ENCODE peak calls at places on chromosomes 3 and 15, in four cellular contexts. O is upper lobe of right lung, A is lower lobe of right lung, S is cardiac fibroblast. P is an unnamed sample.

GRCh38 chr15:67670647-67671305 is 128.3 kb downstream of the MAP2K5 start:
- DNase-seq in O (no peak), A (no peak), S (no peak), P (no peak)

GRCh38 chr3:49701388-49702077 is 12.2 kb downstream of the RNF123 start:
- DNase-seq in O (no peak), A (no peak), S (no peak), P (no peak)

GRCh38 chr3:175726228-175726627 is 867.1 kb downstream of the NAALADL2 start:
- DNase-seq in O (no peak), A (no peak), S (no peak), P (no peak)

GRCh38 chr15:79028411-79028964 is 62.1 kb downstream of the RASGRF1 start:
- DNase-seq in O (no peak), A (peak), S (peak), P (no peak)

GRCh38 chr15:45583731-45584639 is 3.2 kb upstream of the BLOC1S6 start:
- DNase-seq in O (no peak), A (no peak), S (no peak), P (no peak)

GRCh38 chr3:166844329-166844728 is 535.8 kb downstream of the ZBBX start:
- DNase-seq in O (no peak), A (no peak), S (no peak), P (no peak)

GRCh38 chr15:65862682-65863081 is 6.6 kb upstream of the RAB11A start:
- DNase-seq in O (no peak), A (no peak), S (peak), P (peak)

GRCh38 chr3:124676236-124676635 is 54.0 kb upstream of the UMPS start:
- DNase-seq in O (no peak), A (no peak), S (peak), P (no peak)

GRCh38 chr3:114362815-114363214 is 69.0 kb downstream of the TIGIT start:
- DNase-seq in O (no peak), A (no peak), S (peak), P (no peak)

GRCh38 chr15:45162771-45163507 is 24.8 kb downstream of the SHF start:
- DNase-seq in O (peak), A (peak), S (peak), P (peak)

GRCh38 chr3:66483006-66483928 is 17.6 kb downstream of the LRIG1 start:
- DNase-seq in O (no peak), A (no peak), S (peak), P (no peak)

GRCh38 chr15:99407716-99408115 is 156.4 kb downstream of the LRRC28 start:
- DNase-seq in O (no peak), A (no peak), S (no peak), P (no peak)

GRCh38 chr3:189936210-189936609 is 184.5 kb downstream of the P3H2 start:
- DNase-seq in O (no peak), A (no peak), S (peak), P (no peak)

GRCh38 chr15:58052334-58052733 is 13.2 kb downstream of the ALDH1A2 start:
- DNase-seq in O (peak), A (peak), S (no peak), P (no peak)
- H3K4me3 ChIP-seq in O (no peak), A (no peak), S (no peak), P (no peak)

GRCh38 chr3:48685293-48685602 is 467 bp downstream of the NCKIPSD start:
- DNase-seq in O (no peak), A (no peak), S (no peak), P (no peak)
- TF ChIP-seq CTCF in O (no peak), A (no peak), S (peak), P (no peak)

DNA sequence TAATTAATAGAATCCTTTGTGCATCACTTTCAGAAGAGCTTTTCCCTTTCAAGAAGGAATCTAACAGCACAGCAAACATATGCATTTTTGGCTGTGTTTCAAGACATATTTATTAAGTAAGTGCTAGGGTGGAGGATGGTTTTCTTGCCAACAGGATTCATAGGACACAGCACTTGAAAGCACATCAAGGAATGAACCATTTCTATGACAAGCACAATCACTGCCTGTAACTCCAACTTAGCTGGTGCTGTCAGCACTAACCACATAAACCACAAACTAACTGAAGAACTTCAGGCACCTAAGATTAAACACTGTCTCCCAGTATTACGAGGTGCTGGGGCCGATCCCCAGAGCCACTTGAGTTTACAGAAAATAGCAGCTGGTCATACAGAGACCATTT is 35.5 kb upstream of the SPRED1 start:
- DNase-seq in O (no peak), A (no peak), S (peak), P (peak)
- H3K4me3 ChIP-seq in O (no peak), A (no peak), S (no peak), P (no peak)

GRCh38 chr3:40452562-40452875 is 4.6 kb upstream of the RPL14 start:
- DNase-seq in O (no peak), A (no peak), S (no peak), P (no peak)

GRCh38 chr3:40453933-40454332 is 3.2 kb upstream of the RPL14 start:
- DNase-seq in O (no peak), A (no peak), S (no peak), P (no peak)

GRCh38 chr3:40452057-40452456 is 5.1 kb upstream of the RPL14 start:
- DNase-seq in O (no peak), A (no peak), S (no peak), P (no peak)

GRCh38 chr3:40451551-40451950 is 5.6 kb upstream of the RPL14 start:
- DNase-seq in O (no peak), A (no peak), S (no peak), P (no peak)

DNA sequence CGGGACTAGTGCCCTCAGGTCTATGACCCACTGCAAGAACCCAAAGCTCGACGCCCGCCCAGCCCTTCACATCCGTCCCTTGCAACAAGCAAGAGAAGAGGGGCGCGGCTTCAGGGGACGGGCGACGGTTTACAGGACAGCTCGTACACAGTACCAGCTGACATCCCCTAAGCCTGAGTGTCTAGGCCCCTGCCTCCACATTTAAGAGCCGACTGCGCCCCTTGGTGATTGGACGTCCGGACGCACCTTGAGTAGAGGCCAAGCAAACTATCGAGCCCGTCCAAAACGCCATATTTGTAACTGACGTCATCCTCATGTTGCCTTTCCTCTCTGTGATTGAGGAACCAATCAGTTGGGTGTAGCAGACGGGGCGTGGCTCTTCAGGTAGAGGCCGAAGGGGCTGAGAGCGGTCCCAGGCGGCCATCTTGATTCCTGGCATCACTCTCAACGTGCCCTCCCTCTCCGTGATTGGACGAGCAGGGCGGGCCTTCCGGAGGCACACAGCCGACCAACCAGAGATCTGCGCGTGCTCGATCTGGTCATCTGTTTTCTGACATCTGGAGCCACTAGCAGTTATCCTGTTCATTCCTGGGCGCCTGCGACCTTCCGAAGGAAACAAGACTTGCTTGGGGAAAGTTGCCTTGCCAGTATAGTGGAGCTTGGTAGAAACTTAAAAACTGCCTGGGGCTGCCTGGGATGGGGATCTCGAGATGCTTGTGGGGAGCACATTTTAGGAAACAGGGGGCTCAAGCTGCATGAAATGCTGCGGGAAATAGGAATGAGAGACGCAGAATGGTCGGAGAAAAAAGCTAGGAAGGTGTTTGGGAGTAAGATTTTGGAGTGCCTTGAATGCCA is 4.0 kb upstream of the RPL14 start:
- DNase-seq in O (peak), A (peak), S (peak), P (peak)
- TF ChIP-seq CTCF in O (no peak), A (no peak), S (no peak), P (no peak)

GRCh38 chr15:97525809-97526208 is 434.7 kb upstream of the ARRDC4 start:
- DNase-seq in O (no peak), A (no peak), S (no peak), P (no peak)

GRCh38 chr15:97522362-97522761 is 438.1 kb upstream of the ARRDC4 start:
- DNase-seq in O (no peak), A (no peak), S (no peak), P (no peak)

GRCh38 chr15:97521390-97521789 is 439.1 kb upstream of the ARRDC4 start:
- DNase-seq in O (no peak), A (no peak), S (no peak), P (no peak)

GRCh38 chr15:97520689-97521088 is 439.8 kb upstream of the ARRDC4 start:
- DNase-seq in O (no peak), A (no peak), S (no peak), P (no peak)

GRCh38 chr15:97521894-97522293 is 438.6 kb upstream of the ARRDC4 start:
- DNase-seq in O (no peak), A (no peak), S (peak), P (no peak)
- H3K4me3 ChIP-seq in O (peak), A (no peak), S (peak), P (no peak)

DNA sequence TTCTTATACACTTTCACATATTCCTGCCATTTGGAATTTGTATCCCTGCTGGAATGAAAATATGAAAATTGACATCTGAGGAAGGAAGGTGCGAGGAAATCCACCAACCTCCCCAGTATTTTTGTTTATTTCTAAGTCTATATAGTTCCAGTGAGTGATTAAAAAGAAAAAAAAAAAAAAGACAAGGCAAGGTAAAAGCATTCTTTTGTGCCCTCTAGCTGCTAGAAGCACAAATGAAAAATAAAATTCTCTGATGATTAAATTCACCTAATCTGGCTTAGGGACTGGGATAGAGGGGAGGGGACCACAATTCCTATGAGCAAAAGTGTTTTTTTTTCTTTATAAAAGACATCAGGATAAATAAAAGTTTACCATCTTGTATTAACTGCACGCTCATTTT is 370.9 kb downstream of the NR2F2 start:
- DNase-seq in O (no peak), A (no peak), S (no peak), P (no peak)
- TF ChIP-seq CTCF in O (no peak), A (no peak), S (no peak), P (peak)

GRCh38 chr3:112496368-112497067 is 2.8 kb downstream of the BTLA start:
- DNase-seq in O (no peak), A (no peak), S (no peak), P (no peak)

GRCh38 chr3:112497897-112498548 is 1.2 kb downstream of the BTLA start:
- DNase-seq in O (no peak), A (no peak), S (no peak), P (no peak)

GRCh38 chr3:112499328-112499727 is at the start of gene BTLA:
- DNase-seq in O (no peak), A (no peak), S (no peak), P (no peak)

GRCh38 chr3:112500621-112501020 is 1.3 kb upstream of the BTLA start:
- DNase-seq in O (no peak), A (no peak), S (no peak), P (no peak)

GRCh38 chr3:112498916-112499315 is 356 bp downstream of the BTLA start:
- DNase-seq in O (no peak), A (no peak), S (no peak), P (no peak)
- H3K4me3 ChIP-seq in O (peak), A (peak), S (no peak), P (no peak)

GRCh38 chr3:90011596-90011995 is 904.2 kb downstream of the EPHA3 start:
- DNase-seq in O (no peak), A (no peak), S (no peak), P (no peak)

GRCh38 chr3:90011136-90011535 is 903.7 kb downstream of the EPHA3 start:
- DNase-seq in O (no peak), A (no peak), S (peak), P (no peak)

GRCh38 chr3:90007786-90008499 is 900.5 kb downstream of the EPHA3 start:
- DNase-seq in O (no peak), A (no peak), S (peak), P (no peak)

GRCh38 chr3:90011996-90012395 is 904.6 kb downstream of the EPHA3 start:
- DNase-seq in O (no peak), A (no peak), S (no peak), P (no peak)

DNA sequence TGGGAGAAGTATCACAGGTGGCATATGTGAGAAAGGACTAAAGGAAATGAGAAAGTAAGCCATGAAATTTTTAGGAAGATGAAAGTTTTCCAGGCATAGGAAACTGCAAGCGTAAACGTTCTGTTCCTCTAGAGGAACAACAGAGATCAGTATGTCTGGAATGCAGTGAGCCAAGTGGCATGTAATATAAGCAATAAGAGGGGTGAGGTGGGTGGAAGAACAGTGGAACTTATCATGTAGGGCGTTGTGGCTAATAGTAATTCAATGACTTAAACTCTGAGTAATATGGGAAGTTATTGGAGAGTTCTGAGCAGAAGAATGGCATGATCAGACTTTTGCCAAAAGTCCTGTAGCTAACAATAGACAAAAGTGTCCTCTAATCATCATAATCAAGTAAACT is 902.9 kb downstream of the EPHA3 start:
- DNase-seq in O (no peak), A (no peak), S (peak), P (peak)
- TF ChIP-seq CTCF in O (no peak), A (no peak), S (no peak), P (no peak)